ENCODE peak calls at places on chromosomes 12 and 14, in ten cellular contexts. X is substantia nigra; K is WTC11; D is SW480; R is activated CD8-positive, alpha-beta memory T cell treated with anti-CD3 and anti-CD28 coated beads, Interleukin-2, amount 50 U/mL, for 48 hours; P is breast epithelium; B is H54; L is HFFc6; G is activated T-helper 1 cell treated with anti-CD3 and anti-CD28 coated beads, Interleukin-12 subunit alpha, Interleukin-12 subunit beta, Interleukin-2, Interleukin-4 antibody, amounts not matched to agents 30 ng/mL and 10 ng/mL and 1 ng/mL, durations not matched to agents 14 hours and 24 hours and 36 hours; A is skeletal muscle cell. H is an unnamed sample.

GRCh38 chr14:34113991-34114390 is 163.1 kb upstream of the EGLN3 start:
- DNase-seq in X (no peak), A (no peak), L (no peak), B (no peak), D (no peak), R (no peak), G (no peak), K (no peak), P (no peak), H (no peak)

GRCh38 chr12:8834230-8834629 is 11.8 kb downstream of the A2ML1 start:
- DNase-seq in P (no peak), X (no peak), R (no peak), A (no peak), K (no peak), L (no peak), B (no peak), G (no peak), D (no peak), H (no peak)

GRCh38 chr12:117874842-117875434 is 93.9 kb downstream of the KSR2 start:
- DNase-seq in A (no peak), B (peak), P (peak), G (peak), R (peak), D (peak), X (peak), K (peak), L (peak), H (no peak)

GRCh38 chr12:34297790-34298164 is 275.5 kb downstream of the ALG10 start:
- DNase-seq in A (no peak), G (no peak), L (no peak), R (no peak), X (no peak), B (no peak), P (no peak), K (no peak), D (no peak), H (no peak)

GRCh38 chr12:31890295-31891285 is 68.6 kb upstream of the RESF1 start:
- DNase-seq in G (no peak), X (no peak), P (no peak), B (no peak), D (no peak), K (no peak), A (no peak), R (no peak), L (no peak), H (no peak)

GRCh38 chr12:47725893-47726292 is 603 bp upstream of the ENDOU start:
- DNase-seq in D (no peak), L (peak), P (no peak), R (no peak), K (no peak), A (peak), B (no peak), X (no peak), G (no peak), H (no peak)

GRCh38 chr12:122088181-122088810 is 9.7 kb downstream of the MLXIP start:
- DNase-seq in K (no peak), G (no peak), L (no peak), R (no peak), X (no peak), P (peak), B (no peak), D (no peak), A (no peak), H (no peak)

GRCh38 chr12:94641283-94641682 is 9.1 kb downstream of the TMCC3 start:
- DNase-seq in X (no peak), A (no peak), L (no peak), P (no peak), R (no peak), B (no peak), G (no peak), K (no peak), D (no peak), H (no peak)

GRCh38 chr12:22262309-22262708 is 72.2 kb downstream of the ST8SIA1 start:
- DNase-seq in L (no peak), B (no peak), R (no peak), A (peak), G (no peak), D (no peak), P (no peak), K (peak), X (no peak), H (no peak)

GRCh38 chr12:10392394-10392930 is 2.6 kb upstream of the KLRK1 start:
- DNase-seq in A (peak), L (peak), X (no peak), G (no peak), R (peak), B (peak), D (peak), P (peak), K (no peak), H (peak)

GRCh38 chr14:88554458-88555286 is at the start of gene PTPN21:
- DNase-seq in A (no peak), P (peak), G (no peak), L (peak), X (peak), R (peak), K (peak), B (peak), D (peak), H (no peak)

GRCh38 chr12:48873096-48873495 is 7.4 kb upstream of the RND1 start:
- DNase-seq in R (no peak), K (no peak), X (no peak), L (no peak), G (no peak), D (no peak), B (no peak), A (no peak), P (no peak), H (no peak)

GRCh38 chr12:93166891-93167307 is 210.8 kb upstream of the NUDT4 start:
- DNase-seq in G (no peak), A (no peak), R (no peak), B (no peak), D (no peak), L (no peak), P (no peak), K (no peak), X (no peak), H (no peak)

GRCh38 chr14:56579345-56580316 is at the start of gene TMEM260:
- DNase-seq in G (peak), L (peak), A (peak), R (peak), B (peak), D (peak), P (peak), X (peak), K (peak), H (peak)

GRCh38 chr12:62263956-62264355 is 3.8 kb downstream of the USP15 start:
- DNase-seq in B (no peak), R (no peak), L (no peak), K (no peak), P (no peak), G (no peak), A (no peak), D (no peak), X (no peak), H (no peak)

H was measured in HS-27A.